ENCODE peak calls at places on chromosome 17, in five cellular contexts. B, M, Q, J and U are unnamed samples.

GRCh38 chr17:17567631-17568030 is 23.9 kb downstream of the PEMT start:
- DNase-seq in M (no peak), Q (no peak), J (no peak), B (no peak), U (peak; percentile 52)

GRCh38 chr17:78680436-78680835 is 101.6 kb downstream of the CYTH1 start:
- DNase-seq in J (no peak), Q (no peak), B (no peak), M (no peak), U (no peak)

GRCh38 chr17:55237268-55237667 is 27.5 kb upstream of the HLF start:
- DNase-seq in Q (no peak), M (no peak), J (no peak), B (no peak), U (no peak)

GRCh38 chr17:43010667-43011308 is 4.2 kb downstream of the IFI35 start:
- DNase-seq in B (no peak), M (peak; percentile 64), Q (no peak), J (no peak), U (no peak)

GRCh38 chr17:27494192-27495091 is 38.2 kb downstream of the KSR1 start:
- DNase-seq in J (no peak), B (peak; percentile 63), Q (no peak), M (peak; percentile 83), U (peak; percentile 15)

GRCh38 chr17:74408830-74409229 is 23.1 kb upstream of the GPRC5C start:
- DNase-seq in B (peak; percentile 83), J (no peak), M (no peak), Q (no peak), U (no peak)

GRCh38 chr17:35428229-35428628 is 4.1 kb downstream of the SLFN12 start:
- DNase-seq in J (no peak), Q (no peak), B (no peak), M (no peak), U (no peak)

GRCh38 chr17:71171270-71171669 is 949.5 kb upstream of the SOX9 start:
- DNase-seq in J (no peak), B (no peak), M (no peak), Q (no peak), U (no peak)

GRCh38 chr17:78789663-78790181 is 7.6 kb upstream of the CYTH1 start:
- DNase-seq in J (no peak), B (no peak), Q (peak; percentile 59), M (no peak), U (no peak)

GRCh38 chr17:214881-215331 is 33.5 kb upstream of the DOC2B start:
- DNase-seq in B (no peak), J (no peak), M (no peak), Q (no peak), U (no peak)

GRCh38 chr17:6676802-6677157 is 25.2 kb downstream of the C17orf100 start:
- DNase-seq in M (no peak), J (no peak), B (no peak), Q (no peak), U (no peak)

GRCh38 chr17:236641-237405 is 55.4 kb upstream of the DOC2B start:
- DNase-seq in M (no peak), Q (no peak), B (no peak), J (no peak), U (no peak)

GRCh38 chr17:51487947-51488346 is 227.6 kb downstream of the UTP18 start:
- DNase-seq in Q (peak; percentile 16), B (no peak), M (peak; percentile 55), J (no peak), U (no peak)

GRCh38 chr17:8506145-8506544 is 70.5 kb downstream of the NDEL1 start:
- DNase-seq in J (no peak), B (no peak), Q (no peak), M (no peak), U (no peak)

GRCh38 chr17:36864827-36865320 is 72.4 kb upstream of the LHX1 start:
- DNase-seq in J (no peak), M (no peak), B (no peak), Q (no peak), U (no peak)

GRCh38 chr17:48726916-48727286 is 1.6 kb downstream of the HOXB13 start:
- DNase-seq in J (no peak), M (no peak), Q (no peak), B (no peak), U (no peak)

GRCh38 chr17:64198711-64199110 is 64.3 kb downstream of the TEX2 start:
- DNase-seq in M (no peak), Q (no peak), B (no peak), J (no peak), U (no peak)

GRCh38 chr17:41492771-41493170 is 3.1 kb upstream of the KRT36 start:
- DNase-seq in J (no peak), B (peak; percentile 89), Q (peak; percentile 36), M (no peak), U (no peak)

GRCh38 chr17:35372846-35373531 is 432 bp downstream of the SLFN11 start:
- DNase-seq in Q (peak; percentile 26), M (no peak), J (peak; percentile 10), B (no peak), U (no peak)

GRCh38 chr17:21098934-21099687 is 27.7 kb upstream of the DHRS7B start:
- DNase-seq in B (peak; percentile 97), Q (peak; percentile 92), M (peak; percentile 94), J (peak; percentile 30), U (peak; percentile 65)

GRCh38 chr17:2468270-2468669 is 43.4 kb downstream of the METTL16 start:
- DNase-seq in M (no peak), B (no peak), J (no peak), Q (no peak), U (no peak)

GRCh38 chr17:73625975-73626706 is 18.1 kb downstream of the SDK2 start:
- DNase-seq in Q (no peak), B (no peak), M (no peak), J (no peak), U (peak; percentile 17)

GRCh38 chr17:1492249-1493206 is at the start of gene MYO1C:
- DNase-seq in Q (no peak), M (no peak), B (no peak), J (no peak), U (no peak)

GRCh38 chr17:10198509-10199249 is at the start of gene GAS7:
- DNase-seq in Q (peak; percentile 20), M (no peak), B (no peak), J (no peak), U (peak; percentile 33)

GRCh38 chr17:27464431-27464830 is 8.2 kb downstream of the KSR1 start:
- DNase-seq in Q (no peak), M (no peak), J (no peak), B (no peak), U (no peak)

GRCh38 chr17:35460354-35460851 is 11.8 kb upstream of the SLFN13 start:
- DNase-seq in J (peak; percentile 26), Q (no peak), B (peak; percentile 61), M (peak; percentile 42), U (no peak)

GRCh38 chr17:14737984-14738651 is 437.2 kb downstream of the HS3ST3B1 start:
- DNase-seq in J (no peak), Q (peak; percentile 99), B (no peak), M (peak; percentile 99), U (no peak)

GRCh38 chr17:7041607-7042506 is 2.0 kb downstream of the SLC16A11 start:
- DNase-seq in M (no peak), Q (no peak), J (no peak), B (no peak), U (no peak)

GRCh38 chr17:73706858-73707257 is 62.6 kb upstream of the SDK2 start:
- DNase-seq in B (no peak), J (no peak), M (no peak), Q (no peak), U (no peak)

GRCh38 chr17:43030137-43030767 is 5.2 kb downstream of the RND2 start:
- DNase-seq in J (no peak), M (no peak), Q (no peak), B (no peak), U (peak; percentile 21)

GRCh38 chr17:77687921-77688320 is 270.6 kb upstream of the TNRC6C start:
- DNase-seq in B (no peak), J (no peak), Q (no peak), M (no peak), U (no peak)

GRCh38 chr17:27840688-27841087 is 40.4 kb upstream of the NOS2 start:
- DNase-seq in J (no peak), B (no peak), M (no peak), Q (no peak), U (no peak)

GRCh38 chr17:3335876-3336275 is 37.7 kb upstream of the OR3A1 start:
- DNase-seq in J (no peak), Q (no peak), B (no peak), M (peak; percentile 43), U (no peak)

GRCh38 chr17:51860934-51861561 is 297.5 kb downstream of the CA10 start:
- DNase-seq in M (peak; percentile 50), B (peak; percentile 90), J (no peak), Q (peak; percentile 28), U (no peak)